ENCODE peak calls at places on chromosomes 16 and 17, in seven cellular contexts. G is CD8-positive, alpha-beta T cell; T is mesendoderm; F is endodermal cell; Z is tibial nerve; O is A549; W is upper lobe of right lung. Y is an unnamed sample.

GRCh38 chr17:8698142-8699050 is 46.2 kb downstream of the CCDC42 start:
- DNase-seq in G (no peak), T (peak; percentile 69), F (peak; percentile 59), Z (no peak), O (no peak), W (no peak), Y (peak; percentile 75)

GRCh38 chr17:17877548-17878358 is 41.0 kb upstream of the SREBF1 start:
- DNase-seq in G (no peak), T (peak; percentile 58), F (peak; percentile 80), Z (peak; percentile 36), O (no peak), W (peak; percentile 83), Y (peak; percentile 86)

GRCh38 chr17:71446635-71447034 is 674.2 kb upstream of the SOX9 start:
- DNase-seq in G (no peak), T (no peak), F (no peak), Z (no peak), O (no peak), W (no peak), Y (no peak)

GRCh38 chr16:87200637-87201036 is 116.6 kb downstream of the C16orf95 start:
- DNase-seq in G (no peak), T (no peak), F (no peak), Z (no peak), O (no peak), W (no peak), Y (no peak)

GRCh38 chr17:38893612-38894011 is 23.8 kb downstream of the LASP1 start:
- DNase-seq in G (no peak), T (peak; percentile 49), F (no peak), Z (no peak), O (no peak), W (peak; percentile 77), Y (no peak)

GRCh38 chr17:8488931-8489330 is 53.2 kb downstream of the NDEL1 start:
- DNase-seq in G (no peak), T (peak; percentile 68), F (no peak), Z (no peak), O (peak; percentile 47), W (peak; percentile 41), Y (peak; percentile 73)

GRCh38 chr17:77354721-77355455 is 214.1 kb downstream of the SEC14L1 start:
- DNase-seq in G (no peak), T (no peak), F (no peak), Z (peak; percentile 27), O (peak; percentile 65), W (no peak), Y (peak; percentile 88)

GRCh38 chr17:38597375-38597774 is 8.4 kb downstream of the SRCIN1 start:
- DNase-seq in G (no peak), T (no peak), F (no peak), Z (no peak), O (no peak), W (no peak), Y (no peak)

GRCh38 chr16:35207059-35207999 is 1747.9 kb downstream of the TP53TG3F start:
- DNase-seq in G (no peak), T (no peak), F (no peak), Z (no peak), O (no peak), W (peak; percentile 52), Y (no peak)

GRCh38 chr17:32281011-32281451 is 15.4 kb downstream of the RHBDL3 start:
- DNase-seq in G (no peak), T (no peak), F (peak; percentile 78), Z (no peak), O (no peak), W (no peak), Y (no peak)

GRCh38 chr16:1613240-1613639 is 1.1 kb downstream of the CRAMP1 start:
- DNase-seq in G (peak; percentile 33), T (peak; percentile 22), F (no peak), Z (no peak), O (no peak), W (no peak), Y (no peak)

GRCh38 chr17:46832945-46833839 is 14.7 kb upstream of the WNT3 start:
- DNase-seq in G (no peak), T (peak; percentile 70), F (peak; percentile 78), Z (no peak), O (no peak), W (no peak), Y (no peak)

GRCh38 chr17:69872675-69873262 is 202.3 kb upstream of the KCNJ16 start:
- DNase-seq in G (no peak), T (no peak), F (no peak), Z (no peak), O (no peak), W (no peak), Y (no peak)

GRCh38 chr16:71995038-71995437 is 5.2 kb downstream of the PKD1L3 start:
- DNase-seq in G (no peak), T (no peak), F (no peak), Z (no peak), O (no peak), W (no peak), Y (no peak)

GRCh38 chr16:29696881-29697331 is 17.9 kb downstream of the QPRT start:
- DNase-seq in G (no peak), T (no peak), F (peak; percentile 41), Z (no peak), O (no peak), W (no peak), Y (no peak)

GRCh38 chr17:38725066-38725465 is 5.1 kb upstream of the CISD3 start:
- DNase-seq in G (no peak), T (no peak), F (no peak), Z (no peak), O (no peak), W (no peak), Y (no peak)

GRCh38 chr16:4489030-4489429 is 12.8 kb downstream of the HMOX2 start:
- DNase-seq in G (no peak), T (no peak), F (no peak), Z (no peak), O (no peak), W (no peak), Y (no peak)

GRCh38 chr17:58046230-58047094 is 36.8 kb upstream of the DYNLL2 start:
- DNase-seq in G (no peak), T (peak; percentile 45), F (peak; percentile 81), Z (no peak), O (no peak), W (no peak), Y (no peak)
- H3K27ac ChIP-seq in G (no peak overlapping the region), T (no peak overlapping the region), F (no peak overlapping the region), Z (no peak overlapping the region), O (no peak overlapping the region), W (no peak overlapping the region), Y (no peak overlapping the region)

GRCh38 chr16:85306071-85306792 is 194.0 kb upstream of the CIBAR2 start:
- DNase-seq in G (peak; percentile 87), T (peak; percentile 78), F (peak; percentile 76), Z (peak; percentile 85), O (peak; percentile 48), W (peak; percentile 97), Y (peak; percentile 97)
- H3K4me1 ChIP-seq in G (peaks cover 80% of the 10 kb centered on the region), T (peaks cover 3% of the 10 kb centered on the region), F (peaks cover 34% of the 10 kb centered on the region), Z (peaks cover 64% of the 10 kb centered on the region), O (peaks cover 15% of the 10 kb centered on the region), W (peaks cover 31% of the 10 kb centered on the region), Y (peaks cover 80% of the 10 kb centered on the region)

GRCh38 chr17:28712037-28712704 is 483 bp upstream of the PROCA1 start:
- DNase-seq in G (peak; percentile 63), T (peak; percentile 81), F (peak; percentile 93), Z (peak; percentile 24), O (no peak), W (peak; percentile 81), Y (no peak)
- H3K27ac ChIP-seq in G (peak overlapping the region; percentile 76), T (peak overlapping the region; percentile 97), F (peak overlapping the region; percentile 89), Z (peak overlapping the region; percentile 81), O (peak overlapping the region; percentile 92), W (peak overlapping the region; percentile 90), Y (peak overlapping the region; percentile 89)

GRCh38 chr16:57510016-57510871 is 24.0 kb upstream of the DOK4 start:
- DNase-seq in G (no peak), T (peak; percentile 92), F (no peak), Z (no peak), O (no peak), W (no peak), Y (no peak)
- H3K4me1 ChIP-seq in G (no peaks in the 10 kb centered on the region), T (no peaks in the 10 kb centered on the region), F (no peaks in the 10 kb centered on the region), Z (no peaks in the 10 kb centered on the region), O (peaks cover 11% of the 10 kb centered on the region), W (peaks cover 16% of the 10 kb centered on the region), Y (peaks cover 8% of the 10 kb centered on the region)

DNA sequence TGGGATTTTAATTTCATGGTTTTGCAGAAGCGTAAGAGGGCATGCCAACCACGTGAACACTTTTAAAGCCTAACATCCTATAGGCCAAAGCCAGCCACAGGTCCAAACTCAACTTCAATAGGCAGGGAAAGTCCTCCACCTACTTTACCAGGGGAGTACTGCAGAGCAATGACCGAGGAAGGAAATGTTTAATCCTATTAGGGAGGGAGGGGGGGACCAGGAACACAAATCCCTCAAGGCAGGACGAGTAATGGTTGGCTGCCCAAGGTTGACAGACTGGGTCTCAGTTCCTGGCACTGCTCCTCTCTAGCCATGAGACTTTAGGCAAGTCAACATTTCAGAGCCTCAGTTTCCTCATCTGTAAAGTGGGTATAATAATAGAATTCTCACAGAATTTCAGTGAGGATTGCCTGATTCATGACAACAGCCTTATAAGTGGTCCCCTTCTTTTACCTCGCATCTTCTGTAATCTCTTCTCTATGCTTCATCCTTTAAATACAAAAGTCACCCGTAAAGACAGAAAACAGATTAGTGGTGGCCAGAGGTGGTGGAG is 315.8 kb downstream of the HAPSTR1 start:
- DNase-seq in G (no peak), T (peak; percentile 25), F (no peak), Z (no peak), O (no peak), W (no peak), Y (no peak)
- H3K27ac ChIP-seq in G (no peak overlapping the region), T (no peak overlapping the region), F (no peak overlapping the region), Z (no peak overlapping the region), O (no peak overlapping the region), W (no peak overlapping the region), Y (no peak overlapping the region)

GRCh38 chr16:7331997-7332396 is 648 bp upstream of the RBFOX1 start:
- DNase-seq in G (no peak), T (no peak), F (no peak), Z (no peak), O (no peak), W (no peak), Y (no peak)
- H3K4me1 ChIP-seq in G (no peaks in the 10 kb centered on the region), T (peaks cover 2% of the 10 kb centered on the region), F (no peaks in the 10 kb centered on the region), Z (no peaks in the 10 kb centered on the region), O (no peaks in the 10 kb centered on the region), W (no peaks in the 10 kb centered on the region), Y (peaks cover 21% of the 10 kb centered on the region)